ENCODE peak calls at places on chromosomes 11 and 22, in seven cellular contexts. W is spleen; O is colonic mucosa; I is activated CD8-positive, alpha-beta memory T cell treated with anti-CD3 and anti-CD28 coated beads for 1 hour; V is pulmonary artery endothelial cell; B is H9; F is GM23248. H is an unnamed sample.

GRCh38 chr22:19149047-19149883 is 827 bp downstream of the GSC2 start:
- DNase-seq in W (peak; percentile 76), O (no peak), I (no peak), V (no peak), B (peak; percentile 64), F (peak; percentile 31), H (no peak)

GRCh38 chr22:17816649-17817048 is 42.4 kb upstream of the BID start:
- DNase-seq in W (no peak), O (no peak), I (no peak), V (no peak), B (no peak), F (no peak), H (no peak)

GRCh38 chr11:11513438-11513837 is 108.4 kb downstream of the GALNT18 start:
- DNase-seq in W (no peak), O (peak; percentile 21), I (no peak), V (no peak), B (no peak), F (peak; percentile 50), H (no peak)

GRCh38 chr11:115145316-115145715 is 358.9 kb downstream of the CADM1 start:
- DNase-seq in W (no peak), O (no peak), I (no peak), V (no peak), B (no peak), F (no peak), H (no peak)

GRCh38 chr22:37508431-37508963 is 10.7 kb downstream of the CARD10 start:
- DNase-seq in W (no peak), O (no peak), I (no peak), V (no peak), B (no peak), F (no peak), H (no peak)

GRCh38 chr11:2884424-2884815 is 1.2 kb downstream of the CDKN1C start:
- DNase-seq in W (peak; percentile 84), O (no peak), I (no peak), V (no peak), B (no peak), F (peak; percentile 30), H (no peak)

GRCh38 chr22:43042101-43042780 is 27.3 kb upstream of the PACSIN2 start:
- DNase-seq in W (no peak), O (no peak), I (no peak), V (no peak), B (no peak), F (no peak), H (no peak)

GRCh38 chr11:3122775-3123201 is 42.3 kb downstream of the OSBPL5 start:
- DNase-seq in W (peak; percentile 68), O (no peak), I (no peak), V (no peak), B (no peak), F (no peak), H (no peak)

GRCh38 chr11:25309818-25310217 is 813.0 kb downstream of the LUZP2 start:
- DNase-seq in W (no peak), O (no peak), I (no peak), V (no peak), B (no peak), F (no peak), H (no peak)

GRCh38 chr22:27614291-27615007 is 187.1 kb downstream of the MN1 start:
- DNase-seq in W (no peak), O (no peak), I (no peak), V (no peak), B (no peak), F (peak; percentile 22), H (no peak)

GRCh38 chr22:31743871-31744270 is 6.1 kb downstream of the PRR14L start:
- DNase-seq in W (no peak), O (no peak), I (no peak), V (no peak), B (no peak), F (no peak), H (no peak)

GRCh38 chr11:59641156-59641555 is 25.6 kb upstream of the OSBP start:
- DNase-seq in W (no peak), O (no peak), I (no peak), V (no peak), B (no peak), F (peak; percentile 26), H (no peak)

GRCh38 chr22:49752598-49753091 is 75.0 kb downstream of the BRD1 start:
- DNase-seq in W (no peak), O (no peak), I (no peak), V (no peak), B (peak; percentile 22), F (no peak), H (no peak)

GRCh38 chr11:575324-575995 is 810 bp upstream of the PHRF1 start:
- DNase-seq in W (peak; percentile 95), O (peak; percentile 82), I (no peak), V (no peak), B (no peak), F (peak; percentile 80), H (no peak)

GRCh38 chr11:19353287-19353686 is 112.5 kb upstream of the E2F8 start:
- DNase-seq in W (no peak), O (no peak), I (no peak), V (no peak), B (no peak), F (no peak), H (no peak)

GRCh38 chr11:22169833-22170232 is 23.1 kb upstream of the ANO5 start:
- DNase-seq in W (no peak), O (no peak), I (no peak), V (no peak), B (no peak), F (peak; percentile 24), H (peak; percentile 22)

GRCh38 chr11:3163241-3163981 is 1.7 kb downstream of the OSBPL5 start:
- DNase-seq in W (peak; percentile 75), O (no peak), I (no peak), V (no peak), B (no peak), F (peak; percentile 28), H (no peak)

GRCh38 chr11:64156235-64157011 is 9.5 kb downstream of the MACROD1 start:
- DNase-seq in W (peak; percentile 68), O (no peak), I (no peak), V (no peak), B (no peak), F (no peak), H (no peak)

GRCh38 chr11:359181-359714 is 10.1 kb upstream of the B4GALNT4 start:
- DNase-seq in W (peak; percentile 69), O (no peak), I (no peak), V (no peak), B (no peak), F (no peak), H (no peak)

GRCh38 chr11:66443602-66444001 is 5.0 kb upstream of the MRPL11 start:
- DNase-seq in W (no peak), O (no peak), I (no peak), V (no peak), B (no peak), F (peak; percentile 94), H (no peak)

GRCh38 chr11:58330861-58331260 is 28.0 kb downstream of the OR5B17 start:
- DNase-seq in W (no peak), O (no peak), I (no peak), V (no peak), B (no peak), F (peak; percentile 77), H (no peak)

GRCh38 chr11:10181811-10182210 is 112.2 kb downstream of the SBF2 start:
- DNase-seq in W (no peak), O (no peak), I (no peak), V (peak; percentile 10), B (no peak), F (peak; percentile 80), H (no peak)

GRCh38 chr22:30694171-30694637 is 470 bp upstream of the OSBP2 start:
- DNase-seq in W (peak; percentile 83), O (peak; percentile 75), I (no peak), V (no peak), B (peak; percentile 76), F (peak; percentile 62), H (no peak)

GRCh38 chr22:45064313-45065268 is 54.8 kb upstream of the PHF21B start:
- DNase-seq in W (no peak), O (no peak), I (no peak), V (no peak), B (no peak), F (peak; percentile 91), H (no peak)

GRCh38 chr11:22082178-22082577 is 110.7 kb upstream of the ANO5 start:
- DNase-seq in W (no peak), O (no peak), I (no peak), V (no peak), B (no peak), F (no peak), H (no peak)

GRCh38 chr11:75273331-75273988 is 32.9 kb downstream of the TPBGL start:
- DNase-seq in W (peak; percentile 69), O (no peak), I (no peak), V (no peak), B (peak; percentile 12), F (no peak), H (no peak)

GRCh38 chr11:130719516-130719915 is 196.8 kb downstream of the SNX19 start:
- DNase-seq in W (no peak), O (no peak), I (no peak), V (no peak), B (no peak), F (peak; percentile 36), H (no peak)

GRCh38 chr11:130720232-130720787 is 196.0 kb downstream of the SNX19 start:
- DNase-seq in W (no peak), O (no peak), I (no peak), V (no peak), B (no peak), F (no peak), H (no peak)

GRCh38 chr11:64500176-64501013 is 90.6 kb upstream of the SLC22A12 start:
- DNase-seq in W (no peak), O (no peak), I (no peak), V (no peak), B (no peak), F (peak; percentile 10), H (no peak)

GRCh38 chr11:75982309-75982708 is 167.3 kb downstream of the UVRAG start:
- DNase-seq in W (no peak), O (no peak), I (no peak), V (no peak), B (no peak), F (no peak), H (no peak)

GRCh38 chr11:3894128-3894731 is 38.8 kb downstream of the STIM1 start:
- DNase-seq in W (peak; percentile 92), O (no peak), I (no peak), V (no peak), B (no peak), F (peak; percentile 30), H (no peak)

GRCh38 chr11:84501750-84502149 is 1125.4 kb downstream of the DLG2 start:
- DNase-seq in W (no peak), O (no peak), I (no peak), V (no peak), B (no peak), F (no peak), H (no peak)

GRCh38 chr11:57417056-57417455 is 9.9 kb downstream of the SLC43A3 start:
- DNase-seq in W (no peak), O (no peak), I (no peak), V (no peak), B (no peak), F (peak; percentile 87), H (no peak)

GRCh38 chr22:46770151-46770641 is 7.7 kb downstream of the TBC1D22A start:
- DNase-seq in W (peak; percentile 77), O (no peak), I (no peak), V (no peak), B (no peak), F (no peak), H (no peak)

GRCh38 chr11:62169448-62169847 is 20.6 kb upstream of the SCGB1D1 start:
- DNase-seq in W (no peak), O (no peak), I (no peak), V (no peak), B (no peak), F (no peak), H (no peak)

GRCh38 chr11:112655386-112655785 is 305.8 kb upstream of the NCAM1 start:
- DNase-seq in W (no peak), O (peak; percentile 49), I (no peak), V (no peak), B (no peak), F (peak; percentile 74), H (peak; percentile 43)

GRCh38 chr11:107472966-107473365 is 15.3 kb upstream of the CWF19L2 start:
- DNase-seq in W (no peak), O (no peak), I (no peak), V (no peak), B (no peak), F (no peak), H (no peak)

GRCh38 chr22:23402275-23403151 is 177.6 kb downstream of the IGLL1 start:
- DNase-seq in W (peak; percentile 88), O (peak; percentile 85), I (no peak), V (no peak), B (peak; percentile 84), F (peak; percentile 69), H (no peak)

H was measured in SW 1271.